ENCODE peak calls at places on chromosomes 7 and 10, in five cellular contexts. R is tibial nerve, W is cardiac muscle cell, G is spleen, T is GM06990. A is an unnamed sample.

GRCh38 chr10:82969405-82969804 is 1094.4 kb downstream of the NRG3 start:
- DNase-seq in R (no peak), W (peak), G (no peak), T (no peak), A (no peak)

GRCh38 chr7:148747274-148747673 is 48.6 kb downstream of the CUL1 start:
- DNase-seq in R (no peak), W (no peak), G (no peak), T (no peak), A (no peak)

GRCh38 chr10:48605786-48606529 is 1.1 kb upstream of the ARHGAP22 start:
- DNase-seq in R (no peak), W (no peak), G (no peak), T (no peak), A (no peak)

GRCh38 chr7:118689403-118689802 is 464.9 kb downstream of the ANKRD7 start:
- DNase-seq in R (no peak), W (no peak), G (no peak), T (no peak), A (no peak)

GRCh38 chr10:79116801-79117723 is 48.3 kb downstream of the ZMIZ1 start:
- DNase-seq in R (peak), W (peak), G (peak), T (no peak), A (peak)

GRCh38 chr7:92340016-92340415 is 94.2 kb downstream of the ANKIB1 start:
- DNase-seq in R (no peak), W (no peak), G (no peak), T (no peak), A (no peak)

GRCh38 chr10:31940839-31941653 is 12.4 kb upstream of the ARHGAP12 start:
- DNase-seq in R (no peak), W (peak), G (no peak), T (no peak), A (no peak)

GRCh38 chr10:97532935-97533671 is 34.4 kb downstream of the UBTD1 start:
- DNase-seq in R (no peak), W (peak), G (no peak), T (no peak), A (no peak)

GRCh38 chr10:101672536-101672935 is 22.4 kb downstream of the FBXW4 start:
- DNase-seq in R (no peak), W (no peak), G (no peak), T (no peak), A (no peak)

GRCh38 chr7:17130281-17131059 is 168.0 kb upstream of the AHR start:
- DNase-seq in R (no peak), W (peak), G (no peak), T (no peak), A (no peak)

GRCh38 chr10:132636358-132636757 is 98.8 kb downstream of the INPP5A start:
- DNase-seq in R (no peak), W (no peak), G (peak), T (no peak), A (no peak)

GRCh38 chr7:644381-645305 is 81.9 kb upstream of the DNAAF5 start:
- DNase-seq in R (no peak), W (peak), G (no peak), T (no peak), A (no peak)

GRCh38 chr7:135463905-135464304 is 46.0 kb downstream of the CNOT4 start:
- DNase-seq in R (no peak), W (no peak), G (no peak), T (no peak), A (no peak)

GRCh38 chr10:99524050-99524666 is 8.6 kb upstream of the NKX2-3 start:
- DNase-seq in R (no peak), W (no peak), G (no peak), T (no peak), A (no peak)

GRCh38 chr7:131530137-131530536 is 26.3 kb downstream of the PODXL start:
- DNase-seq in R (no peak), W (no peak), G (peak), T (no peak), A (no peak)

GRCh38 chr10:102814873-102815661 is 22.1 kb downstream of the CYP17A1 start:
- DNase-seq in R (peak), W (peak), G (peak), T (no peak), A (no peak)

GRCh38 chr7:140205600-140205999 is 28.8 kb upstream of the KDM7A start:
- DNase-seq in R (no peak), W (no peak), G (no peak), T (no peak), A (no peak)

GRCh38 chr10:89789188-89789587 is 87.8 kb downstream of the KIF20B start:
- DNase-seq in R (no peak), W (no peak), G (no peak), T (no peak), A (no peak)

GRCh38 chr7:35619863-35620262 is 75.1 kb downstream of the HERPUD2 start:
- DNase-seq in R (no peak), W (no peak), G (no peak), T (no peak), A (no peak)

GRCh38 chr7:51034531-51035264 is 252.0 kb upstream of the GRB10 start:
- DNase-seq in R (no peak), W (peak), G (no peak), T (no peak), A (no peak)

GRCh38 chr7:149722356-149722957 is 50.9 kb downstream of the ZNF467 start:
- DNase-seq in R (no peak), W (no peak), G (peak), T (no peak), A (no peak)

GRCh38 chr10:85490431-85490830 is 876.2 kb downstream of the GRID1 start:
- DNase-seq in R (no peak), W (no peak), G (no peak), T (no peak), A (no peak)

GRCh38 chr7:8389898-8390642 is 43.3 kb upstream of the NXPH1 start:
- DNase-seq in R (no peak), W (no peak), G (no peak), T (no peak), A (no peak)

GRCh38 chr10:93980486-93980885 is 13.2 kb upstream of the PLCE1 start:
- DNase-seq in R (no peak), W (no peak), G (no peak), T (no peak), A (no peak)

GRCh38 chr10:108249940-108250339 is 1085.4 kb upstream of the SORCS1 start:
- DNase-seq in R (no peak), W (no peak), G (no peak), T (no peak), A (no peak)

GRCh38 chr7:108598153-108598552 is 28.5 kb downstream of the DNAJB9 start:
- DNase-seq in R (no peak), W (no peak), G (no peak), T (no peak), A (no peak)

GRCh38 chr7:108596560-108596959 is 26.9 kb downstream of the DNAJB9 start:
- DNase-seq in R (no peak), W (no peak), G (no peak), T (no peak), A (no peak)

GRCh38 chr7:108589874-108590273 is 20.2 kb downstream of the DNAJB9 start:
- DNase-seq in R (no peak), W (no peak), G (no peak), T (no peak), A (no peak)

GRCh38 chr7:108592633-108593277 is 23.1 kb downstream of the DNAJB9 start:
- DNase-seq in R (no peak), W (peak), G (no peak), T (no peak), A (no peak)
- TF ChIP-seq CTCF in R (no peak), W (peak), G (no peak), T (peak), A (no peak)

GRCh38 chr7:85021090-85021704 is 165.7 kb downstream of the SEMA3D start:
- DNase-seq in R (no peak), W (peak), G (no peak), T (no peak), A (no peak)
- TF ChIP-seq CTCF in R (peak), W (peak), G (no peak), T (peak), A (no peak)

GRCh38 chr10:111758593-111758992 is 425.0 kb downstream of the GPAM start:
- DNase-seq in R (no peak), W (no peak), G (no peak), T (no peak), A (no peak)

GRCh38 chr10:111762114-111762513 is 421.5 kb downstream of the GPAM start:
- DNase-seq in R (no peak), W (no peak), G (no peak), T (no peak), A (no peak)

DNA sequence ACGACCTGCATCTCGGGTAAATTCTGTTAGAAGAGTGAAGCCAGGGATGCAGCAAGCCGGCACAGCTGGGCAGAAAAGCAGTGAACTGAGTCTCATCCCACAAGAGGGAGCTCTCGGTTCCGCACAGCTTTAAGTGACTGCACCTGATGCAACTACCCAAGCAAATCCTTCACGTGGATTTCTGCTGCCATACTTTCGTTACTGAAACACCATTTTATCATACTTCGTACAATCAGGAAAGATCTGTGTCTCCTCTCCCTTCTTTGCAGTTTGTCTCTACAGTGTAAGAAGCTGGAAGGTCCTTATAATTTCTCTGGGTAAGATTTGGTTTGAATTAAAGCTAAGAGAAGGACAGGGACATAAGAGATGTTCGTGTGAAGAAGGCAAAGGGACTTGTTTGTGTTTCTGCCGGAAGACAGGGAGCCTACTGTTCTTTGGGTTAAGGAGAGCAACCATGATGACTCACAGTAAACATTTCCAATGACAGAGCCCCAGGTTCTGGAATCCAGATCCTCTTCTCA is 427.0 kb downstream of the GPAM start:
- DNase-seq in R (peak), W (no peak), G (no peak), T (peak), A (peak)
- TF ChIP-seq CTCF in R (peak), W (no peak), G (no peak), T (peak), A (peak)

GRCh38 chr7:137296551-137296950 is 47.0 kb downstream of the PTN start:
- DNase-seq in R (no peak), W (no peak), G (no peak), T (no peak), A (no peak)

GRCh38 chr7:137295925-137296324 is 47.6 kb downstream of the PTN start:
- DNase-seq in R (no peak), W (no peak), G (no peak), T (no peak), A (no peak)

GRCh38 chr7:137302075-137302474 is 41.5 kb downstream of the PTN start:
- DNase-seq in R (no peak), W (no peak), G (no peak), T (no peak), A (no peak)

GRCh38 chr7:137298464-137298794 is 45.1 kb downstream of the PTN start:
- DNase-seq in R (no peak), W (no peak), G (no peak), T (no peak), A (no peak)

DNA sequence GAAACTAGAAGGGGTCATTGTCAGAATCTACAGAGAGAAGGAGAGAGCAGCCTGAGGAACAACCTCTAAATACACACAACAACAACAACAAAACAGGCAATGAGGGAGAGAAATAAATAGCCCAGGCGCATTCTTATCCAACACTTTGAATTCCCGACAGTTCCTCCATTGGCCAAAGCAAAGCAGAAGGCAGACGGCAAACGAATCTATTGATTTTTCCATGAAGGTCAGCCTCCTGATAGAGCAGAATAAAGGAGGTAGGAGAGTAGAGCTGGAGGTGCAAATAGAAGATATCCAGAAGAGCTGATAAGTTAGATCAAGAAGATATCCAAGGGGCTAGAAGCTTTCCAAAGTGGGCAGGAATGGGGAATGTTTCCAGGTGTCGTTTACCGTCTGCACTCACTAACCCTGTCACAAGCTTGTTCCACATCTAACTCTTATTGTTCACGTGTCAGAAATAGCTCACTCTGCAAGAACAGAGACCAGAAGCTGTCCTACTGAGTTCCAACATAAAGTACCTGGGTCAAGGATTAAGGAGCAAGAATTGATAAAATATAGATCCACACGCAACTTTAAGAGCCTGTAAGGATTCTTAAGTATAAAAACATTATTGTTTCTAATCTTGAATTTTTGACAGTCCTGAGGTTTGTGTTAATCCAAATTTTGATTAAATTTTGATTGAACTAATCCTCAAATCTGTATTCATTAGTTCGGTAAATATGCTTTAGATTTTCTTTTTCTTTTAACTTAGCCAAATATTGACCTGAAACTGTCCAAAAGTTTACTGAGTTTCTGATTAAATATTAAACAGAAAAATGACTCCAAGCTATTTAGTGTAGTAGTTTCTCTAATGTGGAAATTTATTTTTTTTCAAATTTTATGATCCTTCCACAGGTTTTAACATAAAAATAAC is 45.7 kb downstream of the PTN start:
- DNase-seq in R (no peak), W (no peak), G (no peak), T (no peak), A (no peak)
- TF ChIP-seq CTCF in R (no peak), W (no peak), G (no peak), T (no peak), A (no peak)

GRCh38 chr7:21028186-21028989 is 241.7 kb upstream of the SP8 start:
- DNase-seq in R (peak), W (no peak), G (no peak), T (no peak), A (no peak)

GRCh38 chr7:21020667-21021066 is 234.0 kb upstream of the SP8 start:
- DNase-seq in R (no peak), W (no peak), G (no peak), T (no peak), A (no peak)

GRCh38 chr7:21028990-21029337 is 242.3 kb upstream of the SP8 start:
- DNase-seq in R (no peak), W (no peak), G (no peak), T (no peak), A (no peak)

DNA sequence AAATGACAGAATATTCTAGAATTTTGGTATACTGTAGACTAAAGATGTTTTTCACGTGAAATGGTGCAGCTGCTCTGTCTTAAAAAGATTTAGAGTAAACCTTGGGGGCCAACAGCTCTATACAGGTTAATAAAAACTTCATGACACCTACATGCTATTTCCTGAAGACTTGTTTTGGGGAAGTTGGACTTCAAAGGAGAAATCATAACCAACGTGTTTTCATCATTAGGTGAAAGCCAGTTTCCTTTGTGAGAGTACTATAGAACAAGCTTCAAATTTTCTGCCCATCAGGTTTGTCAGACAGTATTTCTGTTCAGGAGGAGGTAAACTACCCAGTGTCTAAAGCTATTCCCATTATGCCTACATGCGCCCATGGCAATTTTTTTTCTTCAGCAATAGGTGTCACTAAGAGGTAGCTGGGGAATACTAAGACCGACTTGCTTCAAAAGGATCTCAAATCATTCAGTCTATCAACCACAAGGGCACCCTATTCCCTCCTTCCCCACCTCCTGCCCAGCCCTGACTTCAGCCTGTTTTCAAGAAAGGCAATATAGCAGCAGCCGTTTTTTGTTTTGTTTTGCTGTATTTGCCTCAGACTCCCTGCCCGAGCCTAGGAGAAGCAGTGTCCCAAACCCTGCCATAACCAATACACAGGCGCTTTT is 237.3 kb upstream of the SP8 start:
- DNase-seq in R (no peak), W (no peak), G (no peak), T (no peak), A (no peak)
- TF ChIP-seq CTCF in R (no peak), W (no peak), G (no peak), T (no peak), A (no peak)

GRCh38 chr10:61705022-61705675 is 42.4 kb downstream of the CABCOCO1 start:
- DNase-seq in R (no peak), W (no peak), G (no peak), T (no peak), A (no peak)

GRCh38 chr10:61701055-61701705 is 38.5 kb downstream of the CABCOCO1 start:
- DNase-seq in R (no peak), W (peak), G (no peak), T (no peak), A (no peak)
- TF ChIP-seq CTCF in R (no peak), W (peak), G (no peak), T (no peak), A (no peak)

GRCh38 chr7:78690174-78690573 is 763.3 kb downstream of the MAGI2 start:
- DNase-seq in R (no peak), W (no peak), G (no peak), T (no peak), A (no peak)

GRCh38 chr7:78691584-78691983 is 761.9 kb downstream of the MAGI2 start:
- DNase-seq in R (no peak), W (no peak), G (no peak), T (no peak), A (no peak)

GRCh38 chr7:78695826-78696225 is 757.6 kb downstream of the MAGI2 start:
- DNase-seq in R (no peak), W (no peak), G (no peak), T (no peak), A (no peak)
- TF ChIP-seq CTCF in R (no peak), W (no peak), G (no peak), T (no peak), A (no peak)

GRCh38 chr10:92914478-92915066 is 66.3 kb downstream of the EXOC6 start:
- DNase-seq in R (peak), W (peak), G (no peak), T (peak), A (peak)
- TF ChIP-seq CTCF in R (peak), W (peak), G (no peak), T (peak), A (peak)

GRCh38 chr10:88477343-88478085 is 105.6 kb downstream of the RNLS start:
- DNase-seq in R (no peak), W (no peak), G (no peak), T (no peak), A (no peak)

GRCh38 chr10:88478256-88478655 is 104.9 kb downstream of the RNLS start:
- DNase-seq in R (no peak), W (no peak), G (no peak), T (no peak), A (no peak)

GRCh38 chr10:88473989-88474883 is 108.9 kb downstream of the RNLS start:
- DNase-seq in R (no peak), W (no peak), G (no peak), T (no peak), A (no peak)

GRCh38 chr10:88472540-88472939 is 110.6 kb downstream of the RNLS start:
- DNase-seq in R (no peak), W (peak), G (no peak), T (no peak), A (no peak)

DNA sequence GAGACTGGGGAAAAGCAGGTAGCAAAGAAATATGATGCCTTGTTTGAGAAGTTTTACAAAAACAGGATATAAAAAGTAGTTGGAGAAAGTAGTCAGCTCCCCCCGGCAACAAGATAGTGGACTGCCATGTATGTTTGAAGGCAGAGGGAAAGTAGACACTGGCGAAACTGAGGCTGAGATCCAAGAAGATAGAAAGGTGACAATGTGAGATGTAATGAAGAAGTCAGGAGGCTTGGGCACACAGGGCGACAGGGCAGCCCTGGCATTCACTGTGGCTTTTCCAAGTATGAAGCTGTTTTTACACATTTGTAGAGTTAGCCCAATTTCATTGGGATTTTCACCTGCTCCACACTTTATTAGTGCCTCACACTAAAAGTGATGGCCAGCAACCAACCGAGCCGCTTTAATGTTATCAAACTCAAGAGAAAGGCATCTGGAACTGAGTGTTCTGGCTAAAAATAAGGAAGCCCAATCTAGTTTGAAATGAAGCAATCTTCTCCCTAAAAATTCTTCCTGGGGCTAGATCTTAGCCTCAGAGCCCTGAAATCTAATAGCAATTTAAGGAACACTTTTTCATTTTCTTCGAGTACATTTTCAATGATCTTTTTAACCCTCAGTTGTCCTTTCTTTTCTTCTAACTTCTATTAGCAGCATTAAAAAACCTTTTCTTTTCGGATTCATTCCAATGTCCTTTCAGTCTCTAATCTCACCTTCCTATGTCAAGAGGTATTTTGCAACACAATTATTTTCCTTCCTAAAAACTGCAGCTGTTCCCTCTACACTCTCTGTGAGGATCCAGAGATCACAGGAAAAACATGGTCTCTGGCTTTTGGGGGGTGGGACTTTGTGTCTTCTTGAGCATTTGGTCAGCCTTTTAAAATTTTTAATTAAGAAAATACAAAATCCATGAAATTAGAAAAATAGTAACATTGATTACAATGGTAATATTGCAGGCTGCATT is 108.0 kb downstream of the RNLS start:
- DNase-seq in R (peak), W (peak), G (no peak), T (no peak), A (no peak)
- TF ChIP-seq CTCF in R (no peak), W (no peak), G (no peak), T (no peak), A (no peak)

A was measured in GM10248.